ENCODE peak calls at places on chromosome 6, in eight cellular contexts. One of them, this sample, is unnamed.

GRCh38 chr6:13453771-13454251 is 33.6 kb downstream of the GFOD1 start:
- DNase-seq in stimulated activated effector memory CD8-positive, alpha-beta T cell treated with anti-CD3 and anti-CD28 coated beads, Interleukin-12 subunit alpha, Interleukin-12 subunit beta, amount 100 ng/mL, for 72 hours: no peak
- DNase-seq in nephron progenitor cell: no peak
- DNase-seq in thoracic aorta: no peak
- DNase-seq in Daoy: peak
- DNase-seq in HFFc6: peak
- DNase-seq in stimulated activated CD8-positive, alpha-beta memory T cell treated with anti-CD3 and anti-CD28 coated beads, Interleukin-15, amount 100 ng/mL, for 24 hours: no peak
- DNase-seq in activated CD8-positive, alpha-beta memory T cell treated with anti-CD3 and anti-CD28 coated beads, Interleukin-2, amount 50 U/mL, for 4 hours: peak
- DNase-seq in this sample: no peak

GRCh38 chr6:114167583-114168576 is 174.9 kb downstream of the HS3ST5 start:
- DNase-seq in stimulated activated effector memory CD8-positive, alpha-beta T cell treated with anti-CD3 and anti-CD28 coated beads, Interleukin-12 subunit alpha, Interleukin-12 subunit beta, amount 100 ng/mL, for 72 hours: no peak
- DNase-seq in nephron progenitor cell: no peak
- DNase-seq in thoracic aorta: no peak
- DNase-seq in Daoy: no peak
- DNase-seq in HFFc6: no peak
- DNase-seq in stimulated activated CD8-positive, alpha-beta memory T cell treated with anti-CD3 and anti-CD28 coated beads, Interleukin-15, amount 100 ng/mL, for 24 hours: no peak
- DNase-seq in activated CD8-positive, alpha-beta memory T cell treated with anti-CD3 and anti-CD28 coated beads, Interleukin-2, amount 50 U/mL, for 4 hours: no peak
- DNase-seq in this sample: no peak

GRCh38 chr6:154766993-154767392 is 33.8 kb downstream of the SCAF8 start:
- DNase-seq in stimulated activated effector memory CD8-positive, alpha-beta T cell treated with anti-CD3 and anti-CD28 coated beads, Interleukin-12 subunit alpha, Interleukin-12 subunit beta, amount 100 ng/mL, for 72 hours: no peak
- DNase-seq in nephron progenitor cell: no peak
- DNase-seq in thoracic aorta: no peak
- DNase-seq in Daoy: no peak
- DNase-seq in HFFc6: no peak
- DNase-seq in stimulated activated CD8-positive, alpha-beta memory T cell treated with anti-CD3 and anti-CD28 coated beads, Interleukin-15, amount 100 ng/mL, for 24 hours: no peak
- DNase-seq in activated CD8-positive, alpha-beta memory T cell treated with anti-CD3 and anti-CD28 coated beads, Interleukin-2, amount 50 U/mL, for 4 hours: no peak
- DNase-seq in this sample: no peak

GRCh38 chr6:143549630-143550268 is 38.2 kb upstream of the FUCA2 start:
- DNase-seq in stimulated activated effector memory CD8-positive, alpha-beta T cell treated with anti-CD3 and anti-CD28 coated beads, Interleukin-12 subunit alpha, Interleukin-12 subunit beta, amount 100 ng/mL, for 72 hours: no peak
- DNase-seq in nephron progenitor cell: no peak
- DNase-seq in thoracic aorta: no peak
- DNase-seq in Daoy: no peak
- DNase-seq in HFFc6: no peak
- DNase-seq in stimulated activated CD8-positive, alpha-beta memory T cell treated with anti-CD3 and anti-CD28 coated beads, Interleukin-15, amount 100 ng/mL, for 24 hours: no peak
- DNase-seq in activated CD8-positive, alpha-beta memory T cell treated with anti-CD3 and anti-CD28 coated beads, Interleukin-2, amount 50 U/mL, for 4 hours: no peak
- DNase-seq in this sample: no peak

GRCh38 chr6:112289039-112289566 is 34.7 kb upstream of the LAMA4 start:
- DNase-seq in stimulated activated effector memory CD8-positive, alpha-beta T cell treated with anti-CD3 and anti-CD28 coated beads, Interleukin-12 subunit alpha, Interleukin-12 subunit beta, amount 100 ng/mL, for 72 hours: no peak
- DNase-seq in nephron progenitor cell: no peak
- DNase-seq in thoracic aorta: no peak
- DNase-seq in Daoy: peak
- DNase-seq in HFFc6: no peak
- DNase-seq in stimulated activated CD8-positive, alpha-beta memory T cell treated with anti-CD3 and anti-CD28 coated beads, Interleukin-15, amount 100 ng/mL, for 24 hours: no peak
- DNase-seq in activated CD8-positive, alpha-beta memory T cell treated with anti-CD3 and anti-CD28 coated beads, Interleukin-2, amount 50 U/mL, for 4 hours: no peak
- DNase-seq in this sample: no peak

GRCh38 chr6:52127957-52128356 is 40.5 kb upstream of the PKHD1 start:
- DNase-seq in stimulated activated effector memory CD8-positive, alpha-beta T cell treated with anti-CD3 and anti-CD28 coated beads, Interleukin-12 subunit alpha, Interleukin-12 subunit beta, amount 100 ng/mL, for 72 hours: no peak
- DNase-seq in nephron progenitor cell: no peak
- DNase-seq in thoracic aorta: no peak
- DNase-seq in Daoy: no peak
- DNase-seq in HFFc6: no peak
- DNase-seq in stimulated activated CD8-positive, alpha-beta memory T cell treated with anti-CD3 and anti-CD28 coated beads, Interleukin-15, amount 100 ng/mL, for 24 hours: no peak
- DNase-seq in activated CD8-positive, alpha-beta memory T cell treated with anti-CD3 and anti-CD28 coated beads, Interleukin-2, amount 50 U/mL, for 4 hours: no peak
- DNase-seq in this sample: no peak

GRCh38 chr6:33359331-33359730 is 32.3 kb upstream of the KIFC1 start:
- DNase-seq in stimulated activated effector memory CD8-positive, alpha-beta T cell treated with anti-CD3 and anti-CD28 coated beads, Interleukin-12 subunit alpha, Interleukin-12 subunit beta, amount 100 ng/mL, for 72 hours: no peak
- DNase-seq in nephron progenitor cell: no peak
- DNase-seq in thoracic aorta: no peak
- DNase-seq in Daoy: no peak
- DNase-seq in HFFc6: no peak
- DNase-seq in stimulated activated CD8-positive, alpha-beta memory T cell treated with anti-CD3 and anti-CD28 coated beads, Interleukin-15, amount 100 ng/mL, for 24 hours: no peak
- DNase-seq in activated CD8-positive, alpha-beta memory T cell treated with anti-CD3 and anti-CD28 coated beads, Interleukin-2, amount 50 U/mL, for 4 hours: no peak
- DNase-seq in this sample: no peak

GRCh38 chr6:128903715-128904114 is 20.8 kb downstream of the LAMA2 start:
- DNase-seq in stimulated activated effector memory CD8-positive, alpha-beta T cell treated with anti-CD3 and anti-CD28 coated beads, Interleukin-12 subunit alpha, Interleukin-12 subunit beta, amount 100 ng/mL, for 72 hours: no peak
- DNase-seq in nephron progenitor cell: no peak
- DNase-seq in thoracic aorta: no peak
- DNase-seq in Daoy: no peak
- DNase-seq in HFFc6: no peak
- DNase-seq in stimulated activated CD8-positive, alpha-beta memory T cell treated with anti-CD3 and anti-CD28 coated beads, Interleukin-15, amount 100 ng/mL, for 24 hours: no peak
- DNase-seq in activated CD8-positive, alpha-beta memory T cell treated with anti-CD3 and anti-CD28 coated beads, Interleukin-2, amount 50 U/mL, for 4 hours: no peak
- DNase-seq in this sample: no peak

GRCh38 chr6:139744038-139744437 is 369.6 kb upstream of the CITED2 start:
- DNase-seq in stimulated activated effector memory CD8-positive, alpha-beta T cell treated with anti-CD3 and anti-CD28 coated beads, Interleukin-12 subunit alpha, Interleukin-12 subunit beta, amount 100 ng/mL, for 72 hours: no peak
- DNase-seq in nephron progenitor cell: no peak
- DNase-seq in thoracic aorta: no peak
- DNase-seq in Daoy: no peak
- DNase-seq in HFFc6: no peak
- DNase-seq in stimulated activated CD8-positive, alpha-beta memory T cell treated with anti-CD3 and anti-CD28 coated beads, Interleukin-15, amount 100 ng/mL, for 24 hours: no peak
- DNase-seq in activated CD8-positive, alpha-beta memory T cell treated with anti-CD3 and anti-CD28 coated beads, Interleukin-2, amount 50 U/mL, for 4 hours: no peak
- DNase-seq in this sample: no peak

GRCh38 chr6:43923376-43924221 is 153.6 kb downstream of the VEGFA start:
- DNase-seq in stimulated activated effector memory CD8-positive, alpha-beta T cell treated with anti-CD3 and anti-CD28 coated beads, Interleukin-12 subunit alpha, Interleukin-12 subunit beta, amount 100 ng/mL, for 72 hours: no peak
- DNase-seq in nephron progenitor cell: no peak
- DNase-seq in thoracic aorta: no peak
- DNase-seq in Daoy: peak
- DNase-seq in HFFc6: peak
- DNase-seq in stimulated activated CD8-positive, alpha-beta memory T cell treated with anti-CD3 and anti-CD28 coated beads, Interleukin-15, amount 100 ng/mL, for 24 hours: no peak
- DNase-seq in activated CD8-positive, alpha-beta memory T cell treated with anti-CD3 and anti-CD28 coated beads, Interleukin-2, amount 50 U/mL, for 4 hours: no peak
- DNase-seq in this sample: no peak

GRCh38 chr6:11615214-11615602 is 77.7 kb downstream of the TMEM170B start:
- DNase-seq in stimulated activated effector memory CD8-positive, alpha-beta T cell treated with anti-CD3 and anti-CD28 coated beads, Interleukin-12 subunit alpha, Interleukin-12 subunit beta, amount 100 ng/mL, for 72 hours: no peak
- DNase-seq in nephron progenitor cell: no peak
- DNase-seq in thoracic aorta: no peak
- DNase-seq in Daoy: peak
- DNase-seq in HFFc6: peak
- DNase-seq in stimulated activated CD8-positive, alpha-beta memory T cell treated with anti-CD3 and anti-CD28 coated beads, Interleukin-15, amount 100 ng/mL, for 24 hours: no peak
- DNase-seq in activated CD8-positive, alpha-beta memory T cell treated with anti-CD3 and anti-CD28 coated beads, Interleukin-2, amount 50 U/mL, for 4 hours: no peak
- DNase-seq in this sample: no peak

This sample was measured in GF-D8.